ENCODE peak calls at places on chromosomes 5 and 9, in eight cellular contexts. One of them, this sample, is unnamed.
A peak's percentile ranks its signal among the peaks of the same experiment; 100 is the strongest.

GRCh38 chr9:5499889-5500398 is 10.4 kb upstream of the PDCD1LG2 start:
- DNase-seq in ascending aorta: no peak
- DNase-seq in GDM1: peak; percentile 93
- DNase-seq in stimulated activated CD4-positive, alpha-beta T cell treated with anti-CD3 and anti-CD28 coated beads, Interleukin-12 subunit alpha, Interleukin-12 subunit beta, amount 100 ng/mL, for 4 hours: no peak
- DNase-seq in GM12865: no peak
- DNase-seq in NCI-H187 treated with DMSO at 0.1 percent for 48 hours: no peak
- DNase-seq in activated naive CD4-positive, alpha-beta T cell treated with anti-CD3 and anti-CD28 coated beads, Interleukin-2, amount 10 ng/mL, durations not matched to agents 7 days and 5 days: no peak
- DNase-seq in CD8-positive, alpha-beta memory T cell: no peak
- DNase-seq in this sample: no peak

GRCh38 chr9:36008774-36009300 is 27.9 kb upstream of the RECK start:
- DNase-seq in ascending aorta: no peak
- DNase-seq in GDM1: peak; percentile 33
- DNase-seq in stimulated activated CD4-positive, alpha-beta T cell treated with anti-CD3 and anti-CD28 coated beads, Interleukin-12 subunit alpha, Interleukin-12 subunit beta, amount 100 ng/mL, for 4 hours: peak; percentile 53
- DNase-seq in GM12865: peak; percentile 81
- DNase-seq in NCI-H187 treated with DMSO at 0.1 percent for 48 hours: no peak
- DNase-seq in activated naive CD4-positive, alpha-beta T cell treated with anti-CD3 and anti-CD28 coated beads, Interleukin-2, amount 10 ng/mL, durations not matched to agents 7 days and 5 days: peak; percentile 74
- DNase-seq in CD8-positive, alpha-beta memory T cell: peak; percentile 54
- DNase-seq in this sample: peak; percentile 71

GRCh38 chr5:180085837-180086236 is 14.3 kb upstream of the RNF130 start:
- DNase-seq in ascending aorta: no peak
- DNase-seq in GDM1: no peak
- DNase-seq in stimulated activated CD4-positive, alpha-beta T cell treated with anti-CD3 and anti-CD28 coated beads, Interleukin-12 subunit alpha, Interleukin-12 subunit beta, amount 100 ng/mL, for 4 hours: no peak
- DNase-seq in GM12865: no peak
- DNase-seq in NCI-H187 treated with DMSO at 0.1 percent for 48 hours: no peak
- DNase-seq in activated naive CD4-positive, alpha-beta T cell treated with anti-CD3 and anti-CD28 coated beads, Interleukin-2, amount 10 ng/mL, durations not matched to agents 7 days and 5 days: peak; percentile 38
- DNase-seq in CD8-positive, alpha-beta memory T cell: peak; percentile 48
- DNase-seq in this sample: no peak

GRCh38 chr9:70205366-70206020 is 53.3 kb upstream of the SMC5 start:
- DNase-seq in ascending aorta: no peak
- DNase-seq in GDM1: no peak
- DNase-seq in stimulated activated CD4-positive, alpha-beta T cell treated with anti-CD3 and anti-CD28 coated beads, Interleukin-12 subunit alpha, Interleukin-12 subunit beta, amount 100 ng/mL, for 4 hours: no peak
- DNase-seq in GM12865: no peak
- DNase-seq in NCI-H187 treated with DMSO at 0.1 percent for 48 hours: no peak
- DNase-seq in activated naive CD4-positive, alpha-beta T cell treated with anti-CD3 and anti-CD28 coated beads, Interleukin-2, amount 10 ng/mL, durations not matched to agents 7 days and 5 days: no peak
- DNase-seq in CD8-positive, alpha-beta memory T cell: no peak
- DNase-seq in this sample: no peak

GRCh38 chr5:168670881-168671575 is 91.9 kb upstream of the PANK3 start:
- DNase-seq in ascending aorta: no peak
- DNase-seq in GDM1: no peak
- DNase-seq in stimulated activated CD4-positive, alpha-beta T cell treated with anti-CD3 and anti-CD28 coated beads, Interleukin-12 subunit alpha, Interleukin-12 subunit beta, amount 100 ng/mL, for 4 hours: no peak
- DNase-seq in GM12865: no peak
- DNase-seq in NCI-H187 treated with DMSO at 0.1 percent for 48 hours: no peak
- DNase-seq in activated naive CD4-positive, alpha-beta T cell treated with anti-CD3 and anti-CD28 coated beads, Interleukin-2, amount 10 ng/mL, durations not matched to agents 7 days and 5 days: no peak
- DNase-seq in CD8-positive, alpha-beta memory T cell: no peak
- DNase-seq in this sample: no peak

GRCh38 chr5:115333164-115333563 is 36.7 kb upstream of the CCDC112 start:
- DNase-seq in ascending aorta: no peak
- DNase-seq in GDM1: no peak
- DNase-seq in stimulated activated CD4-positive, alpha-beta T cell treated with anti-CD3 and anti-CD28 coated beads, Interleukin-12 subunit alpha, Interleukin-12 subunit beta, amount 100 ng/mL, for 4 hours: no peak
- DNase-seq in GM12865: peak; percentile 62
- DNase-seq in NCI-H187 treated with DMSO at 0.1 percent for 48 hours: no peak
- DNase-seq in activated naive CD4-positive, alpha-beta T cell treated with anti-CD3 and anti-CD28 coated beads, Interleukin-2, amount 10 ng/mL, durations not matched to agents 7 days and 5 days: no peak
- DNase-seq in CD8-positive, alpha-beta memory T cell: no peak
- DNase-seq in this sample: no peak

GRCh38 chr5:10452768-10453331 is 11.2 kb downstream of the ROPN1L start:
- DNase-seq in ascending aorta: no peak
- DNase-seq in GDM1: peak; percentile 65
- DNase-seq in stimulated activated CD4-positive, alpha-beta T cell treated with anti-CD3 and anti-CD28 coated beads, Interleukin-12 subunit alpha, Interleukin-12 subunit beta, amount 100 ng/mL, for 4 hours: no peak
- DNase-seq in GM12865: peak; percentile 87
- DNase-seq in NCI-H187 treated with DMSO at 0.1 percent for 48 hours: peak; percentile 56
- DNase-seq in activated naive CD4-positive, alpha-beta T cell treated with anti-CD3 and anti-CD28 coated beads, Interleukin-2, amount 10 ng/mL, durations not matched to agents 7 days and 5 days: peak; percentile 32
- DNase-seq in CD8-positive, alpha-beta memory T cell: peak; percentile 33
- DNase-seq in this sample: peak; percentile 61

GRCh38 chr5:161376034-161376433 is 170.5 kb downstream of the GABRB2 start:
- DNase-seq in ascending aorta: no peak
- DNase-seq in GDM1: no peak
- DNase-seq in stimulated activated CD4-positive, alpha-beta T cell treated with anti-CD3 and anti-CD28 coated beads, Interleukin-12 subunit alpha, Interleukin-12 subunit beta, amount 100 ng/mL, for 4 hours: no peak
- DNase-seq in GM12865: no peak
- DNase-seq in NCI-H187 treated with DMSO at 0.1 percent for 48 hours: no peak
- DNase-seq in activated naive CD4-positive, alpha-beta T cell treated with anti-CD3 and anti-CD28 coated beads, Interleukin-2, amount 10 ng/mL, durations not matched to agents 7 days and 5 days: no peak
- DNase-seq in CD8-positive, alpha-beta memory T cell: no peak
- DNase-seq in this sample: no peak

GRCh38 chr5:37553720-37554402 is 174.7 kb downstream of the WDR70 start:
- DNase-seq in ascending aorta: no peak
- DNase-seq in GDM1: no peak
- DNase-seq in stimulated activated CD4-positive, alpha-beta T cell treated with anti-CD3 and anti-CD28 coated beads, Interleukin-12 subunit alpha, Interleukin-12 subunit beta, amount 100 ng/mL, for 4 hours: no peak
- DNase-seq in GM12865: no peak
- DNase-seq in NCI-H187 treated with DMSO at 0.1 percent for 48 hours: no peak
- DNase-seq in activated naive CD4-positive, alpha-beta T cell treated with anti-CD3 and anti-CD28 coated beads, Interleukin-2, amount 10 ng/mL, durations not matched to agents 7 days and 5 days: no peak
- DNase-seq in CD8-positive, alpha-beta memory T cell: no peak
- DNase-seq in this sample: no peak

GRCh38 chr9:15158019-15158418 is 149.0 kb downstream of the TTC39B start:
- DNase-seq in ascending aorta: no peak
- DNase-seq in GDM1: no peak
- DNase-seq in stimulated activated CD4-positive, alpha-beta T cell treated with anti-CD3 and anti-CD28 coated beads, Interleukin-12 subunit alpha, Interleukin-12 subunit beta, amount 100 ng/mL, for 4 hours: no peak
- DNase-seq in GM12865: no peak
- DNase-seq in NCI-H187 treated with DMSO at 0.1 percent for 48 hours: no peak
- DNase-seq in activated naive CD4-positive, alpha-beta T cell treated with anti-CD3 and anti-CD28 coated beads, Interleukin-2, amount 10 ng/mL, durations not matched to agents 7 days and 5 days: no peak
- DNase-seq in CD8-positive, alpha-beta memory T cell: no peak
- DNase-seq in this sample: no peak

GRCh38 chr5:181161534-181162175 is 14.3 kb downstream of the OR2V2 start:
- DNase-seq in ascending aorta: no peak
- DNase-seq in GDM1: no peak
- DNase-seq in stimulated activated CD4-positive, alpha-beta T cell treated with anti-CD3 and anti-CD28 coated beads, Interleukin-12 subunit alpha, Interleukin-12 subunit beta, amount 100 ng/mL, for 4 hours: no peak
- DNase-seq in GM12865: no peak
- DNase-seq in NCI-H187 treated with DMSO at 0.1 percent for 48 hours: no peak
- DNase-seq in activated naive CD4-positive, alpha-beta T cell treated with anti-CD3 and anti-CD28 coated beads, Interleukin-2, amount 10 ng/mL, durations not matched to agents 7 days and 5 days: no peak
- DNase-seq in CD8-positive, alpha-beta memory T cell: no peak
- DNase-seq in this sample: peak; percentile 20

GRCh38 chr5:168736201-168736940 is 157.2 kb upstream of the PANK3 start:
- DNase-seq in ascending aorta: no peak
- DNase-seq in GDM1: no peak
- DNase-seq in stimulated activated CD4-positive, alpha-beta T cell treated with anti-CD3 and anti-CD28 coated beads, Interleukin-12 subunit alpha, Interleukin-12 subunit beta, amount 100 ng/mL, for 4 hours: no peak
- DNase-seq in GM12865: no peak
- DNase-seq in NCI-H187 treated with DMSO at 0.1 percent for 48 hours: no peak
- DNase-seq in activated naive CD4-positive, alpha-beta T cell treated with anti-CD3 and anti-CD28 coated beads, Interleukin-2, amount 10 ng/mL, durations not matched to agents 7 days and 5 days: no peak
- DNase-seq in CD8-positive, alpha-beta memory T cell: no peak
- DNase-seq in this sample: no peak